ENCODE peak calls at places on chromosomes 1 and 21, in four cellular contexts. M, G, D and Z are unnamed samples.

GRCh38 chr1:23793018-23793781 is 2.3 kb downstream of the LYPLA2 start:
- DNase-seq in M (no peak), G (peak; percentile 47), D (no peak), Z (no peak)

GRCh38 chr1:178254433-178254832 is 160.5 kb downstream of the RASAL2 start:
- DNase-seq in M (no peak), G (no peak), D (no peak), Z (no peak)

GRCh38 chr1:25820247-25821111 is 725 bp downstream of the MTFR1L start:
- DNase-seq in M (peak; percentile 75), G (peak; percentile 77), D (peak; percentile 36), Z (peak; percentile 54)

GRCh38 chr1:111486431-111486830 is 12.6 kb downstream of the C1orf162 start:
- DNase-seq in M (no peak), G (no peak), D (no peak), Z (no peak)

GRCh38 chr1:95340056-95340455 is 106.0 kb downstream of the RWDD3 start:
- DNase-seq in M (no peak), G (no peak), D (no peak), Z (no peak)

GRCh38 chr1:186492531-186493291 is 31.8 kb upstream of the PDC start:
- DNase-seq in M (no peak), G (no peak), D (no peak), Z (peak; percentile 33)

GRCh38 chr21:39511102-39511501 is 59.3 kb downstream of the SH3BGR start:
- DNase-seq in M (no peak), G (no peak), D (no peak), Z (no peak)

GRCh38 chr1:214550339-214551051 is 907 bp downstream of the PTPN14 start:
- DNase-seq in M (no peak), G (no peak), D (no peak), Z (no peak)

GRCh38 chr1:64019818-64020217 is 183.6 kb upstream of the UBE2U start:
- DNase-seq in M (no peak), G (peak; percentile 5), D (no peak), Z (peak; percentile 56)

GRCh38 chr1:161681879-161682278 is 18.9 kb downstream of the FCGR2B start:
- DNase-seq in M (no peak), G (no peak), D (no peak), Z (no peak)

GRCh38 chr1:75908717-75909152 is 23.5 kb downstream of the ASB17 start:
- DNase-seq in M (no peak), G (no peak), D (no peak), Z (peak; percentile 29)

GRCh38 chr21:36784942-36785341 is 86.0 kb downstream of the SIM2 start:
- DNase-seq in M (no peak), G (no peak), D (no peak), Z (no peak)

GRCh38 chr1:200990114-200990513 is 33.4 kb downstream of the KIF21B start:
- DNase-seq in M (no peak), G (no peak), D (no peak), Z (no peak)

GRCh38 chr1:85328713-85329376 is 52.4 kb upstream of the BCL10 start:
- DNase-seq in M (no peak), G (no peak), D (peak; percentile 33), Z (peak; percentile 98)

GRCh38 chr1:37601441-37601840 is 5.7 kb upstream of the GNL2 start:
- DNase-seq in M (no peak), G (no peak), D (no peak), Z (no peak)

GRCh38 chr1:206101351-206101750 is 15.8 kb downstream of the AVPR1B start:
- DNase-seq in M (no peak), G (no peak), D (no peak), Z (no peak)

GRCh38 chr1:231093158-231093922 is 53.3 kb upstream of the FAM89A start:
- DNase-seq in M (no peak), G (no peak), D (no peak), Z (no peak)

GRCh38 chr1:246961939-246962373 is 30.2 kb upstream of the AHCTF1 start:
- DNase-seq in M (peak; percentile 79), G (no peak), D (peak; percentile 19), Z (no peak)

GRCh38 chr1:30475966-30476365 is 247.4 kb downstream of the MATN1 start:
- DNase-seq in M (no peak), G (no peak), D (no peak), Z (no peak)

GRCh38 chr21:28636988-28637691 is 355.5 kb downstream of the LTN1 start:
- DNase-seq in M (no peak), G (no peak), D (no peak), Z (peak; percentile 92)

GRCh38 chr21:28142692-28143091 is 850.0 kb downstream of the LTN1 start:
- DNase-seq in M (no peak), G (no peak), D (no peak), Z (peak; percentile 79)

GRCh38 chr1:21956720-21957552 is 19.8 kb upstream of the HSPG2 start:
- DNase-seq in M (peak; percentile 73), G (peak; percentile 74), D (no peak), Z (no peak)